ENCODE peak calls at places on chromosome 17, in seven cellular contexts. W, F, Q, X, M, E and Y are unnamed samples. For H3K4me1, the result is how much of the 10 kb centered on the place peaks cover.

GRCh38 chr17:72967963-72968585 is 124.4 kb downstream of the SLC39A11 start:
- DNase-seq in M (no peak), X (no peak), Q (no peak), W (no peak), F (no peak), E (no peak), Y (no peak)

GRCh38 chr17:69672924-69673323 is 258.4 kb downstream of the MAP2K6 start:
- DNase-seq in W (no peak), E (no peak), X (no peak), Q (no peak), F (no peak), M (no peak), Y (peak)

GRCh38 chr17:42101513-42102292 is 3.4 kb upstream of the ZNF385C start:
- DNase-seq in W (peak), E (peak), X (peak), Q (no peak), M (peak), F (peak), Y (no peak)

GRCh38 chr17:27635275-27635823 is 4.4 kb downstream of the LGALS9 start:
- DNase-seq in E (peak), Q (no peak), W (peak), F (no peak), X (no peak), M (no peak), Y (no peak)

GRCh38 chr17:79305831-79306687 is 231.4 kb downstream of the ENGASE start:
- DNase-seq in M (peak), F (no peak), Q (no peak), W (no peak), X (peak), E (peak), Y (no peak)

GRCh38 chr17:34842235-34842634 is 119.0 kb downstream of the CCT6B start:
- DNase-seq in W (no peak), M (no peak), X (no peak), E (no peak), F (no peak), Q (no peak), Y (no peak)

GRCh38 chr17:49779730-49780220 is 8.7 kb upstream of the KAT7 start:
- DNase-seq in Q (peak), X (no peak), F (no peak), W (peak), M (no peak), E (peak), Y (peak)

GRCh38 chr17:47952181-47953021 is 5.3 kb downstream of the PRR15L start:
- DNase-seq in E (no peak), Q (no peak), X (no peak), M (no peak), W (peak), F (no peak), Y (no peak)

GRCh38 chr17:4854181-4854681 is 21.1 kb downstream of the MINK1 start:
- DNase-seq in F (no peak), W (no peak), M (no peak), E (no peak), Q (no peak), X (no peak), Y (peak)

GRCh38 chr17:61106354-61106753 is 293.3 kb upstream of the TBX2 start:
- DNase-seq in X (no peak), Q (no peak), M (no peak), F (no peak), W (no peak), E (no peak), Y (no peak)

GRCh38 chr17:40779181-40779909 is 3.0 kb downstream of the KRT27 start:
- DNase-seq in Q (no peak), M (no peak), X (no peak), E (no peak), W (no peak), F (peak), Y (no peak)

GRCh38 chr17:39634384-39634871 is 2.5 kb upstream of the STARD3 start:
- DNase-seq in F (peak), W (peak), X (no peak), M (no peak), Q (no peak), E (no peak), Y (no peak)

GRCh38 chr17:76747716-76748360 is 9.9 kb downstream of the MFSD11 start:
- DNase-seq in E (no peak), F (no peak), W (no peak), M (no peak), Q (no peak), X (no peak), Y (no peak)

GRCh38 chr17:75207760-75208159 is 2.3 kb downstream of the NUP85 start:
- DNase-seq in W (no peak), E (no peak), F (no peak), Q (no peak), X (no peak), M (no peak), Y (no peak)

GRCh38 chr17:76492250-76492988 is 8.8 kb downstream of the RHBDF2 start:
- DNase-seq in M (no peak), Q (no peak), F (peak), X (no peak), W (peak), E (no peak), Y (no peak)

GRCh38 chr17:63095459-63095858 is 129.4 kb downstream of the TANC2 start:
- DNase-seq in E (no peak), Q (no peak), X (no peak), M (no peak), W (no peak), F (no peak), Y (no peak)

GRCh38 chr17:56653877-56654276 is 60.4 kb downstream of the NOG start:
- DNase-seq in E (peak), Q (peak), F (peak), W (no peak), M (no peak), X (no peak), Y (peak)

GRCh38 chr17:12666718-12667117 is 1.0 kb downstream of the MYOCD start:
- DNase-seq in E (no peak), Q (no peak), F (no peak), W (no peak), M (no peak), X (no peak), Y (no peak)

GRCh38 chr17:34899892-34900291 is 61.4 kb downstream of the CCT6B start:
- DNase-seq in M (no peak), F (no peak), Q (no peak), W (no peak), E (no peak), X (no peak), Y (no peak)

GRCh38 chr17:14575349-14575966 is 274.6 kb downstream of the HS3ST3B1 start:
- DNase-seq in E (no peak), W (no peak), Q (no peak), X (no peak), M (no peak), F (no peak), Y (no peak)

GRCh38 chr17:80264048-80264792 is 3.6 kb downstream of the RNF213 start:
- DNase-seq in X (no peak), F (peak), E (no peak), M (no peak), W (peak), Q (no peak), Y (no peak)

GRCh38 chr17:7262192-7263070 is at the start of gene CLDN7:
- DNase-seq in E (no peak), M (no peak), X (no peak), F (peak), Q (no peak), W (peak), Y (no peak)

GRCh38 chr17:43211123-43211479 is 574 bp upstream of the TMEM106A start:
- DNase-seq in X (no peak), F (no peak), Q (no peak), W (no peak), M (no peak), E (no peak), Y (no peak)

GRCh38 chr17:4130715-4131114 is 12.1 kb downstream of the ZZEF1 start:
- DNase-seq in M (no peak), X (no peak), W (peak), Q (no peak), E (no peak), F (no peak), Y (no peak)

GRCh38 chr17:47652570-47652969 is 2.9 kb downstream of the KPNB1 start:
- DNase-seq in F (no peak), W (no peak), X (no peak), E (no peak), Q (no peak), M (no peak), Y (no peak)

GRCh38 chr17:45334701-45335677 is 18.2 kb upstream of the MAP3K14 start:
- DNase-seq in F (no peak), W (peak), M (no peak), Q (no peak), E (no peak), X (no peak), Y (no peak)

GRCh38 chr17:17818088-17818526 is 18.7 kb downstream of the SREBF1 start:
- DNase-seq in W (no peak), Q (no peak), M (no peak), X (no peak), E (peak), F (no peak), Y (no peak)

GRCh38 chr17:2138318-2138717 is 83.4 kb downstream of the HIC1 start:
- DNase-seq in M (no peak), X (no peak), W (peak), F (peak), Q (no peak), E (no peak), Y (no peak)

GRCh38 chr17:7029659-7030058 is 6.2 kb upstream of the SLC16A13 start:
- DNase-seq in W (peak), Q (no peak), E (no peak), M (no peak), X (no peak), F (peak), Y (no peak)

GRCh38 chr17:30517786-30518185 is 40.6 kb downstream of the GOSR1 start:
- DNase-seq in M (no peak), Q (no peak), X (no peak), W (no peak), E (no peak), F (no peak), Y (no peak)

GRCh38 chr17:30519707-30520106 is 42.5 kb downstream of the GOSR1 start:
- DNase-seq in W (no peak), M (no peak), X (no peak), Q (no peak), E (no peak), F (no peak), Y (no peak)

GRCh38 chr17:30520436-30520835 is 43.2 kb downstream of the GOSR1 start:
- DNase-seq in E (no peak), M (no peak), X (no peak), W (no peak), Q (no peak), F (no peak), Y (no peak)

GRCh38 chr17:30520882-30521281 is 43.7 kb downstream of the GOSR1 start:
- DNase-seq in M (no peak), W (no peak), F (no peak), E (no peak), Q (no peak), X (no peak), Y (no peak)

DNA sequence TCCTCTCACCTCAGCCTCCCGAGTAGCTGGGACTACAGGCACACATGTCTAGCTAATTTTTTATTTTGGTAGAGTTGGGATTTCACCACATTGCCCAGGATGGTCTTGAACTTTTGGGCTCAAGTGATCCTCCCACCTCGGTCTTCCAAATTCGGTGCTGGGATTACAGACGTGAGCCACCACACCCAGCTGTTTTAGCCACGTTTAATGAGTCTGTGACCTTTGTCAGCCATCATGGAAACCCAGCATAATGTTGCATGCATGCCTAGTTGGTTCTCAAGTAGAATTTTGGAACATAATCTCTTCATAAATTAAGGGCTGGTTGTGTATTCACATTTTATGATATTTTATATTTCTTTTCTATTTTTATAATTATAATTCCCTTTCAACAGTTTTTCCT is 42.0 kb downstream of the GOSR1 start:
- DNase-seq in X (no peak), E (no peak), F (no peak), M (no peak), W (no peak), Q (no peak), Y (no peak)
- H3K4me1 ChIP-seq in X (under half), E (under half), F (under half), M (under half), W (under half), Q (under half), Y (under half)

GRCh38 chr17:37500378-37500777 is 10.7 kb downstream of the DUSP14 start:
- DNase-seq in X (no peak), F (no peak), Q (no peak), M (no peak), W (no peak), E (no peak), Y (no peak)
- H3K4me1 ChIP-seq in X (under half), F (under half), Q (under half), M (under half), W (under half), E (under half), Y (under half)

GRCh38 chr17:77883213-77883650 is 75.3 kb upstream of the TNRC6C start:
- DNase-seq in Q (no peak), W (no peak), F (no peak), E (no peak), M (no peak), X (no peak), Y (no peak)

GRCh38 chr17:77885678-77886386 is 72.7 kb upstream of the TNRC6C start:
- DNase-seq in F (no peak), W (no peak), E (no peak), X (no peak), Q (no peak), M (no peak), Y (no peak)

GRCh38 chr17:77884967-77885641 is 73.4 kb upstream of the TNRC6C start:
- DNase-seq in W (no peak), X (no peak), Q (no peak), F (no peak), M (no peak), E (no peak), Y (no peak)

GRCh38 chr17:77882481-77883212 is 75.9 kb upstream of the TNRC6C start:
- DNase-seq in M (peak), E (peak), F (peak), Q (no peak), W (peak), X (peak), Y (no peak)

DNA sequence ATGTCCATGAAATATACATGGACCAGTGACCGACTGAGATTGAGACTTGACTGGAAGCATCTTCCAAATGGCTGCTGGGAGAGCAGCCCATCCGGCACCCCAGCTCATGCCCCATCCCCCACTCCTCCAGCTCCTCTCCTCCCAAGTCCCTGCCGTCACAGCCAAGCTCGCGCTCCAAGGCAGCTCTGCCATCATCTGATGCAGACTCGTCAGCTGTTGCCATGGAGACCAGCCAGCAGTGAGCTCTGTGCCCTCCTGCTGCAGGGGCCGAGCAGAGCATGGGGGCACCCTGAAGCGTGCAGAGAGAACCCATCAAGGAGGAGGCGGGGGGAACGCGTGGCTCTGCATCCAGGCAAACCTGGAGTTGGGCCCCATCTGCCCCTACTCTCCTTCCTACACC is 74.5 kb upstream of the TNRC6C start:
- DNase-seq in E (peak), X (no peak), M (no peak), F (peak), Q (no peak), W (no peak), Y (no peak)
- H3K4me1 ChIP-seq in E (under half), X (under half), M (under half), F (half or more), Q (under half), W (under half), Y (under half)

GRCh38 chr17:19833914-19834313 is 33.8 kb downstream of the ULK2 start:
- DNase-seq in M (no peak), E (no peak), X (no peak), F (no peak), Q (no peak), W (no peak), Y (no peak)
- H3K4me1 ChIP-seq in M (under half), E (under half), X (under half), F (under half), Q (under half), W (under half), Y (under half)